ENCODE peak calls at places on chromosomes 7 and 10, in four cellular contexts. C is HepG2, J is H1, F is GM12878. G is an unnamed sample.

GRCh38 chr10:94129393-94130130 is 135.8 kb downstream of the PLCE1 start:
- DNase-seq in C (no peak), J (no peak), F (no peak), G (no peak)

GRCh38 chr10:110414563-110415309 is 83.0 kb upstream of the DUSP5 start:
- DNase-seq in C (peak), J (no peak), F (peak), G (no peak)

GRCh38 chr10:119602241-119603095 is 5.7 kb upstream of the TIAL1 start:
- DNase-seq in C (peak), J (no peak), F (no peak), G (no peak)

GRCh38 chr7:13017325-13017853 is 330.0 kb downstream of the ARL4A start:
- DNase-seq in C (peak), J (no peak), F (no peak), G (peak)

GRCh38 chr7:24462984-24463383 is 110.3 kb upstream of the PALS2 start:
- DNase-seq in C (no peak), J (no peak), F (no peak), G (no peak)

GRCh38 chr10:129799942-129800341 is 164.1 kb downstream of the EBF3 start:
- DNase-seq in C (no peak), J (no peak), F (no peak), G (no peak)

GRCh38 chr7:144452064-144452463 is 48.6 kb upstream of the NOBOX start:
- DNase-seq in C (no peak), J (no peak), F (no peak), G (no peak)

GRCh38 chr10:44864637-44865288 is 46.4 kb upstream of the TMEM72 start:
- DNase-seq in C (peak), J (peak), F (peak), G (peak)

GRCh38 chr7:46414946-46415345 is 493.9 kb upstream of the IGFBP3 start:
- DNase-seq in C (no peak), J (no peak), F (no peak), G (no peak)

GRCh38 chr10:110151871-110152270 is 55.5 kb upstream of the MXI1 start:
- DNase-seq in C (no peak), J (no peak), F (no peak), G (no peak)

GRCh38 chr10:121374121-121374520 is 224.1 kb downstream of the FGFR2 start:
- DNase-seq in C (no peak), J (no peak), F (no peak), G (no peak)

GRCh38 chr10:112365451-112365850 is 8.5 kb upstream of the ACSL5 start:
- DNase-seq in C (no peak), J (no peak), F (no peak), G (no peak)

GRCh38 chr10:74300651-74301050 is 149.6 kb downstream of the ADK start:
- DNase-seq in C (no peak), J (no peak), F (no peak), G (no peak)

GRCh38 chr7:27176343-27176731 is 2.2 kb upstream of the HOXA10 start:
- DNase-seq in C (no peak), J (no peak), F (no peak), G (no peak)

GRCh38 chr10:33917069-33917468 is 582.6 kb upstream of the NRP1 start:
- DNase-seq in C (no peak), J (no peak), F (no peak), G (no peak)

GRCh38 chr10:126127630-126128029 is 231.3 kb downstream of the FANK1 start:
- DNase-seq in C (no peak), J (no peak), F (no peak), G (no peak)

GRCh38 chr7:69283421-69283820 is 314.9 kb upstream of the AUTS2 start:
- DNase-seq in C (no peak), J (no peak), F (no peak), G (no peak)

GRCh38 chr7:139702313-139702731 is 75.5 kb downstream of the HIPK2 start:
- DNase-seq in C (no peak), J (no peak), F (no peak), G (no peak)

GRCh38 chr7:15085361-15085760 is 182.8 kb upstream of the DGKB start:
- DNase-seq in C (no peak), J (no peak), F (no peak), G (no peak)

GRCh38 chr7:92685146-92686042 is 95.2 kb upstream of the FAM133B start:
- DNase-seq in C (no peak), J (no peak), F (no peak), G (peak)

GRCh38 chr7:91656486-91657237 is 223.8 kb downstream of the MTERF1 start:
- DNase-seq in C (no peak), J (no peak), F (no peak), G (no peak)

GRCh38 chr10:24617771-24618396 is 105.8 kb downstream of the ARHGAP21 start:
- DNase-seq in C (peak), J (peak), F (no peak), G (peak)

GRCh38 chr10:78513986-78514385 is 480.3 kb downstream of the RPS24 start:
- DNase-seq in C (no peak), J (no peak), F (no peak), G (no peak)

GRCh38 chr7:26603631-26604030 is 260.8 kb downstream of the SKAP2 start:
- DNase-seq in C (no peak), J (peak), F (no peak), G (peak)

GRCh38 chr7:117827861-117828260 is 45.4 kb downstream of the CTTNBP2 start:
- DNase-seq in C (no peak), J (no peak), F (no peak), G (no peak)

GRCh38 chr7:29607889-29608288 is 44.3 kb downstream of the PRR15 start:
- DNase-seq in C (no peak), J (no peak), F (no peak), G (no peak)

GRCh38 chr7:140209866-140210609 is 33.3 kb upstream of the KDM7A start:
- DNase-seq in C (no peak), J (no peak), F (peak), G (no peak)

GRCh38 chr10:35387768-35388167 is 51.5 kb downstream of the CCNY start:
- DNase-seq in C (no peak), J (no peak), F (peak), G (no peak)

GRCh38 chr10:480928-481551 is 208.4 kb downstream of the DIP2C start:
- DNase-seq in C (no peak), J (no peak), F (no peak), G (no peak)

GRCh38 chr10:58802047-58802446 is 289.4 kb downstream of the BICC1 start:
- DNase-seq in C (peak), J (no peak), F (no peak), G (no peak)

GRCh38 chr7:110204527-110204926 is 886.4 kb upstream of the LRRN3 start:
- DNase-seq in C (no peak), J (peak), F (no peak), G (peak)

GRCh38 chr7:98617051-98617959 is at the start of gene NPTX2:
- DNase-seq in C (no peak), J (no peak), F (no peak), G (no peak)

DNA sequence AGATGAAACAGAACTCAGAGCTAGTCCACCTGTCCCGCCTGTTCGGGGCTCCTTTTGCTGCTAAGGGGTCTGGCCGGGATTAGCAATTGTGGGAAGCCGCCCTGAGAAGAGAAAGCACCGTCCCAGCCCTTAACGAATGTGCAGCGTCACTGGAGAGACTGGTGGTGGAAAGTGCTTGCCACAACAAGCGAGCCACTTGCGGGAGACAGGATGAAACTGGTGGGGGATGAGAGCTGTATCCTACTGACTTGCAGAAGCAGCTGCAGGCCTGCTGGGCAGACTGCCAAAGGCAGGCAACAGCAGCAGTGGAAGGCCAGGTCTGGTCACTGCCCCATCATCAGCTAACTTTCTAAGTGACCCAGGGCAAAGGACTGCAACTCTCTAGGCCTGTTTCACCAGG is 95.4 kb downstream of the FAM53B start:
- DNase-seq in C (no peak), J (no peak), F (peak), G (no peak)
- H3K9ac ChIP-seq in C (no peak), J (no peak), F (peak), G (no peak)

GRCh38 chr7:28200598-28200997 is 20.0 kb upstream of the JAZF1 start:
- DNase-seq in C (no peak), J (no peak), F (no peak), G (no peak)
- TF ChIP-seq ZNF274 in C (no peak), J (no peak), F (no peak), G (no peak)

DNA sequence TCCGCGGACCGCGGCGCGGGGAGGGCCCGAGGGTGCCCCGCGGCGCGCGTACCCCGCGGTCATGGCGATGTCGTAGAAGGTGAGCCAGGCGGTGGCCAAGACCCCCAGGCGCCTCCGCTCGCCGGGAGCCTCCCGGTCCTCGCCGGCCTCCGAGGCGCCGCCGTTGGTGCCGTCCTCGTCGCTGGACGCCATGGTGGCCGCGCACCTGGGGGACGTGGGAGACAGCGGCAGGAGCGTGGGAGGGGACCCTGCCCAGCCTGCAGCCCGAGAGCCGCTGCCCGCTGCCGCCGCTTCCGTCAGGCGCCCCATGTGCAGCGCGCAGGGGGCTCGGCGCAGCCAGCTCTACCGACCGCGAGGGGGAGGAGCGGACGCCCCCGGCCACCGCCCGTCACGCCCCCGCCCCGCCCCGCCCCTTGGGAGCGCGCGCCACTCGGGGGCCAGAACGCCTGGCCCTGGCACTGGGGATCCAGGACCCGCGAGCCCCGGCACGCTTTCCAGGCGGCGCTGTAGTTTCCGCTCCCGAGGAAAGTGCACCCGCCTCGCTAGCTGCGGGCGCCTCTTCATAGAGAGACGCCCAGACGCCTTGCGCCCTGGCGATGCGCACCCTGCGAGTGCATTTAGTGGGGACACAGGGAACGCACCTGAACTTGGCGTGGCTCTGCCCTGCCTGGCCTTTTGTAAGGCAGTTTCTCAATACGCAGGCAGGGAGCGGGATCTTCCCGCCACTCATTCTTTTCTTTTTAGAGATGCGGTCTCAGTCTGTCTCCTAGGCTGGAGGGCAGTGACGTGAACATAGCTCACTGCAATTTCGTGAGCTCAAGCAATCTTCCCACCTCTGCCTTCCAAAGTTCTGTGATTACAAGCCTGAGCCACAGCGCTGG is at the start of gene HACD1:
- DNase-seq in C (peak), J (peak), F (no peak), G (no peak)
- TF ChIP-seq SUZ12 in C (no peak), J (no peak), F (no peak), G (no peak)

DNA sequence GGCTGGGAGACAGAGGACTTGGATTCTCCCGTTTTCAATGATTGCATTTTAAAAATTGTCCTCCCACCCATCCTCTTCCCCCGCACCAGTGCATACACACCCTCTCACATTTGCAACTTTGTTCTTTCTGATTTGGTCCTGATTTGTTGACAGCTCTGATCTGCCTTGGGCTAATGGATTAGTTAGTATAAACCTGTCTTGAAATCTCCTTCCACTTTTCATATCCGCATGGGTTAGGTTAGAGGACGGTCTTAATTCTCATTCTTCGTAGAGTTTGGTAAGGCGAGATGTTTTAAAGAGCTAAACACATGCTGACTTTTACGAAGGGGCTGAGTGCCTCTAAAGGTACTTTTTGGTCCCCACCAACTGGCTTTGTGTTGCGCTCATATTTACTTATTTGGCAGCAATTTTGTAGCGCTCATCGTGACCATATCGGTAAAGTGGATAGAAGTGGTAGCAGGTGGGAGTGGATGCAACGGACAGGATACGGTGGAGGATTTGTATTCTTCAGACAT is 1.1 kb downstream of the AHR start:
- DNase-seq in C (no peak), J (no peak), F (no peak), G (no peak)
- H3K9ac ChIP-seq in C (peak), J (peak), F (peak), G (peak)

GRCh38 chr7:151410405-151411390 is 860 bp upstream of the WDR86 start:
- DNase-seq in C (no peak), J (no peak), F (no peak), G (no peak)
- TF ChIP-seq ZNF274 in C (no peak), J (no peak), F (no peak), G (no peak)

GRCh38 chr10:48803831-48804584 is 119.3 kb downstream of the WDFY4 start:
- DNase-seq in C (no peak), J (no peak), F (no peak), G (no peak)

GRCh38 chr10:48804740-48805182 is 120.1 kb downstream of the WDFY4 start:
- DNase-seq in C (peak), J (no peak), F (peak), G (no peak)

GRCh38 chr10:48806282-48806681 is 121.6 kb downstream of the WDFY4 start:
- DNase-seq in C (no peak), J (no peak), F (no peak), G (no peak)

GRCh38 chr10:48805411-48805810 is 120.7 kb downstream of the WDFY4 start:
- DNase-seq in C (no peak), J (no peak), F (no peak), G (peak)

GRCh38 chr10:48805848-48806247 is 121.2 kb downstream of the WDFY4 start:
- DNase-seq in C (no peak), J (no peak), F (no peak), G (no peak)
- TF ChIP-seq SUZ12 in C (no peak), J (no peak), F (no peak), G (no peak)

G was measured in NT2/D1.